ENCODE peak calls at places on chromosome 22, in five cellular contexts. One of them, this sample, is unnamed.

GRCh38 chr22:27507066-27507715 is 294.4 kb downstream of the MN1 start:
- DNase-seq in astrocyte of the spinal cord: no peak
- DNase-seq in endodermal cell: no peak
- DNase-seq in Ammon's horn: no peak
- DNase-seq in nucleus accumbens: no peak
- DNase-seq in this sample: no peak

GRCh38 chr22:38862375-38863329 is 9.4 kb downstream of the CBX6 start:
- DNase-seq in Ammon's horn: peak; percentile 44
- DNase-seq in endodermal cell: peak; percentile 61
- DNase-seq in astrocyte of the spinal cord: no peak
- DNase-seq in nucleus accumbens: peak; percentile 40
- DNase-seq in this sample: no peak

GRCh38 chr22:37409557-37409956 is 17.7 kb downstream of the ELFN2 start:
- DNase-seq in nucleus accumbens: no peak
- DNase-seq in Ammon's horn: no peak
- DNase-seq in astrocyte of the spinal cord: no peak
- DNase-seq in endodermal cell: no peak
- DNase-seq in this sample: no peak

GRCh38 chr22:29820941-29821789 is 16.9 kb downstream of the ASCC2 start:
- DNase-seq in Ammon's horn: peak; percentile 63
- DNase-seq in astrocyte of the spinal cord: peak; percentile 83
- DNase-seq in nucleus accumbens: no peak
- DNase-seq in endodermal cell: no peak
- DNase-seq in this sample: no peak

GRCh38 chr22:44196731-44197131 is 16.0 kb downstream of the PARVG start:
- DNase-seq in Ammon's horn: peak; percentile 40
- DNase-seq in nucleus accumbens: no peak
- DNase-seq in astrocyte of the spinal cord: no peak
- DNase-seq in endodermal cell: no peak
- DNase-seq in this sample: no peak

GRCh38 chr22:27224485-27225364 is 567.3 kb downstream of the MIAT start:
- DNase-seq in endodermal cell: no peak
- DNase-seq in Ammon's horn: no peak
- DNase-seq in astrocyte of the spinal cord: peak; percentile 89
- DNase-seq in nucleus accumbens: no peak
- DNase-seq in this sample: no peak

GRCh38 chr22:29813563-29813962 is 24.5 kb downstream of the ASCC2 start:
- DNase-seq in Ammon's horn: no peak
- DNase-seq in nucleus accumbens: no peak
- DNase-seq in endodermal cell: peak; percentile 56
- DNase-seq in astrocyte of the spinal cord: no peak
- DNase-seq in this sample: no peak

GRCh38 chr22:21641417-21641794 is 696 bp upstream of the SDF2L1 start:
- DNase-seq in nucleus accumbens: no peak
- DNase-seq in Ammon's horn: peak; percentile 62
- DNase-seq in astrocyte of the spinal cord: peak; percentile 51
- DNase-seq in endodermal cell: peak; percentile 83
- DNase-seq in this sample: no peak

GRCh38 chr22:27726726-27727449 is 74.7 kb downstream of the MN1 start:
- DNase-seq in endodermal cell: peak; percentile 73
- DNase-seq in Ammon's horn: no peak
- DNase-seq in nucleus accumbens: no peak
- DNase-seq in astrocyte of the spinal cord: peak; percentile 68
- DNase-seq in this sample: no peak

GRCh38 chr22:43385770-43386641 is 25.8 kb upstream of the MPPED1 start:
- DNase-seq in nucleus accumbens: peak; percentile 60
- DNase-seq in endodermal cell: peak; percentile 94
- DNase-seq in Ammon's horn: peak; percentile 86
- DNase-seq in astrocyte of the spinal cord: peak; percentile 66
- DNase-seq in this sample: peak; percentile 68

GRCh38 chr22:37661160-37661924 is 2.8 kb downstream of the PDXP start:
- DNase-seq in Ammon's horn: peak; percentile 74
- DNase-seq in endodermal cell: peak; percentile 73
- DNase-seq in astrocyte of the spinal cord: peak; percentile 77
- DNase-seq in nucleus accumbens: peak; percentile 28
- DNase-seq in this sample: no peak

GRCh38 chr22:44442856-44443595 is 55.0 kb downstream of the RTL6 start:
- DNase-seq in astrocyte of the spinal cord: no peak
- DNase-seq in Ammon's horn: no peak
- DNase-seq in endodermal cell: peak; percentile 54
- DNase-seq in nucleus accumbens: no peak
- DNase-seq in this sample: no peak

GRCh38 chr22:39612811-39613548 is 42.4 kb downstream of the CACNA1I start:
- DNase-seq in nucleus accumbens: no peak
- DNase-seq in astrocyte of the spinal cord: no peak
- DNase-seq in Ammon's horn: no peak
- DNase-seq in endodermal cell: no peak
- DNase-seq in this sample: no peak

GRCh38 chr22:41229730-41230398 is 10.9 kb downstream of the CHADL start:
- DNase-seq in Ammon's horn: no peak
- DNase-seq in endodermal cell: peak; percentile 21
- DNase-seq in nucleus accumbens: no peak
- DNase-seq in astrocyte of the spinal cord: no peak
- DNase-seq in this sample: no peak

This sample was measured in progenitor cell of endocrine pancreas.